ENCODE peak calls at places on chromosome 19, in seven cellular contexts. H, N, L, F, G, Y and T are unnamed samples.

GRCh38 chr19:47026156-47026555 is 6.5 kb downstream of the NPAS1 start:
- DNase-seq in G (no peak), F (no peak), H (no peak), Y (no peak), L (no peak), N (no peak), T (no peak)

GRCh38 chr19:36009220-36009619 is 607 bp upstream of the SYNE4 start:
- DNase-seq in L (peak; percentile 60), N (peak; percentile 52), G (peak; percentile 55), Y (peak; percentile 37), F (no peak), H (peak; percentile 75), T (peak; percentile 31)

GRCh38 chr19:4830768-4831265 is 695 bp downstream of the TICAM1 start:
- DNase-seq in F (no peak), Y (no peak), G (no peak), H (no peak), N (no peak), L (no peak), T (no peak)

GRCh38 chr19:27887946-27888345 is 1325.0 kb downstream of the UQCRFS1 start:
- DNase-seq in H (no peak), L (no peak), N (no peak), F (no peak), Y (no peak), G (no peak), T (no peak)

GRCh38 chr19:18408053-18408476 is 10.6 kb upstream of the LRRC25 start:
- DNase-seq in L (peak; percentile 73), Y (peak; percentile 24), H (peak; percentile 52), F (no peak), N (no peak), G (no peak), T (peak; percentile 97)

GRCh38 chr19:29263305-29264080 is 50.5 kb upstream of the UQCRFS1 start:
- DNase-seq in G (peak; percentile 50), H (peak; percentile 73), N (no peak), F (no peak), Y (peak; percentile 32), L (peak; percentile 80), T (peak; percentile 22)

GRCh38 chr19:33667141-33667540 is 45.4 kb downstream of the CHST8 start:
- DNase-seq in H (no peak), G (no peak), Y (no peak), N (no peak), L (no peak), F (no peak), T (no peak)

GRCh38 chr19:45577111-45577905 is 7.3 kb downstream of the OPA3 start:
- DNase-seq in H (peak; percentile 84), F (no peak), G (no peak), Y (no peak), N (peak; percentile 40), L (no peak), T (peak; percentile 95)

GRCh38 chr19:48330012-48330681 is 4.8 kb downstream of the EMP3 start:
- DNase-seq in G (peak; percentile 68), N (peak; percentile 88), H (peak; percentile 91), F (peak; percentile 74), Y (peak; percentile 98), L (no peak), T (peak; percentile 91)

GRCh38 chr19:42254083-42254849 is 662 bp downstream of the ERF start:
- DNase-seq in Y (peak; percentile 75), F (peak; percentile 57), H (peak; percentile 76), L (peak; percentile 91), G (peak; percentile 79), N (peak; percentile 76), T (peak; percentile 79)

GRCh38 chr19:10565028-10565566 is 713 bp downstream of the KRI1 start:
- DNase-seq in L (peak; percentile 90), H (peak; percentile 29), F (no peak), G (peak; percentile 55), Y (peak; percentile 73), N (peak; percentile 32), T (no peak)

GRCh38 chr19:31109626-31110025 is 239.6 kb downstream of the TSHZ3 start:
- DNase-seq in Y (peak; percentile 77), N (no peak), G (no peak), F (no peak), L (no peak), H (no peak), T (no peak)

GRCh38 chr19:38964738-38965137 is 10.8 kb downstream of the FBXO17 start:
- DNase-seq in G (no peak), L (no peak), Y (no peak), N (no peak), F (no peak), H (no peak), T (no peak)

GRCh38 chr19:927044-927706 is 1.3 kb downstream of the ARID3A start:
- DNase-seq in F (no peak), G (no peak), N (no peak), Y (no peak), H (no peak), L (peak; percentile 59), T (no peak)

GRCh38 chr19:19381007-19381926 is 24.2 kb upstream of the GATAD2A start:
- DNase-seq in G (no peak), L (no peak), H (no peak), F (no peak), Y (peak; percentile 72), N (peak; percentile 65), T (no peak)

GRCh38 chr19:18342090-18342632 is 1.8 kb downstream of the PGPEP1 start:
- DNase-seq in L (no peak), F (no peak), N (no peak), G (no peak), H (no peak), Y (no peak), T (no peak)

GRCh38 chr19:1074512-1075283 is 7.7 kb downstream of the ARHGAP45 start:
- DNase-seq in N (peak; percentile 65), G (peak; percentile 88), L (peak; percentile 76), F (no peak), H (peak; percentile 84), Y (peak; percentile 83), T (peak; percentile 53)

GRCh38 chr19:5113101-5113557 is 144.2 kb downstream of the KDM4B start:
- DNase-seq in G (no peak), F (no peak), L (no peak), Y (no peak), H (no peak), N (no peak), T (peak; percentile 9)

GRCh38 chr19:29528350-29528945 is 2.7 kb downstream of the VSTM2B start:
- DNase-seq in N (peak; percentile 22), Y (peak; percentile 24), F (no peak), G (peak; percentile 69), L (no peak), H (peak; percentile 40), T (no peak)

GRCh38 chr19:34172661-34173144 is 399 bp downstream of the LSM14A start:
- DNase-seq in N (no peak), G (no peak), Y (no peak), F (no peak), H (peak; percentile 41), L (no peak), T (no peak)

GRCh38 chr19:8180018-8180417 is 29.2 kb upstream of the CERS4 start:
- DNase-seq in G (no peak), N (no peak), F (no peak), Y (no peak), H (no peak), L (no peak), T (no peak)

GRCh38 chr19:8404391-8405151 is 8.5 kb upstream of the MARCHF2 start:
- DNase-seq in Y (no peak), N (no peak), G (no peak), F (no peak), L (no peak), H (no peak), T (no peak)

GRCh38 chr19:6877766-6878165 is 9.6 kb upstream of the ADGRE1 start:
- DNase-seq in N (no peak), H (no peak), L (no peak), F (no peak), Y (no peak), G (no peak), T (no peak)

GRCh38 chr19:28488006-28488405 is 724.9 kb downstream of the UQCRFS1 start:
- DNase-seq in N (no peak), L (no peak), Y (no peak), G (no peak), F (no peak), H (no peak), T (no peak)

GRCh38 chr19:55494172-55494761 is 6.0 kb downstream of the SSC5D start:
- DNase-seq in Y (no peak), G (no peak), F (no peak), H (no peak), N (no peak), L (no peak), T (no peak)

GRCh38 chr19:40704491-40705361 is 12.0 kb downstream of the COQ8B start:
- DNase-seq in G (no peak), H (no peak), F (no peak), L (no peak), N (no peak), Y (no peak), T (no peak)

GRCh38 chr19:42175952-42176648 is 41.4 kb downstream of the DEDD2 start:
- DNase-seq in F (no peak), H (no peak), G (peak; percentile 12), L (no peak), Y (no peak), N (no peak), T (no peak)

GRCh38 chr19:33047422-33047821 is 17.3 kb downstream of the RHPN2 start:
- DNase-seq in H (peak; percentile 98), F (no peak), N (peak; percentile 61), Y (no peak), L (no peak), G (no peak), T (peak; percentile 93)

GRCh38 chr19:39403331-39404312 is 3.0 kb upstream of the ZFP36 start:
- DNase-seq in N (peak; percentile 100), L (peak; percentile 94), G (peak; percentile 96), F (peak; percentile 74), Y (peak; percentile 98), H (peak; percentile 99), T (peak; percentile 98)

GRCh38 chr19:7533281-7533819 is 2.2 kb upstream of the PNPLA6 start:
- DNase-seq in Y (no peak), H (no peak), N (peak; percentile 52), F (no peak), L (no peak), G (no peak), T (no peak)

GRCh38 chr19:6241680-6242079 is 38.1 kb downstream of the MLLT1 start:
- DNase-seq in Y (no peak), H (no peak), L (no peak), G (no peak), F (peak; percentile 83), N (peak; percentile 65), T (no peak)

GRCh38 chr19:6495947-6496346 is 6.2 kb downstream of the TUBB4A start:
- DNase-seq in L (no peak), H (no peak), F (no peak), Y (no peak), N (no peak), G (no peak), T (no peak)

GRCh38 chr19:45785781-45786532 is 3.7 kb upstream of the DMPK start:
- DNase-seq in F (no peak), G (no peak), Y (no peak), L (no peak), N (no peak), H (no peak), T (no peak)

GRCh38 chr19:35268546-35269424 is at the start of gene USF2:
- DNase-seq in G (peak; percentile 62), H (peak; percentile 83), L (peak; percentile 80), N (no peak), Y (peak; percentile 36), F (peak; percentile 38), T (peak; percentile 63)

GRCh38 chr19:45781282-45782161 is 768 bp downstream of the DMPK start:
- DNase-seq in G (no peak), N (peak; percentile 64), L (no peak), H (peak; percentile 78), F (no peak), Y (peak; percentile 52), T (no peak)

GRCh38 chr19:51702103-51702753 is 9.1 kb downstream of the SPACA6 start:
- DNase-seq in L (no peak), Y (no peak), N (peak; percentile 95), H (no peak), F (no peak), G (peak; percentile 54), T (peak; percentile 47)

GRCh38 chr19:52935434-52935833 is 12.2 kb upstream of the ZNF888 start:
- DNase-seq in N (no peak), G (no peak), F (no peak), H (peak; percentile 41), L (no peak), Y (peak; percentile 98), T (peak; percentile 43)

GRCh38 chr19:45632468-45633196 is 6.6 kb downstream of the EML2 start:
- DNase-seq in Y (no peak), F (no peak), L (no peak), H (peak; percentile 90), G (peak; percentile 56), N (peak; percentile 71), T (peak; percentile 91)